ENCODE peak calls at places on chromosome 1, in ten cellular contexts. O is stimulated activated CD4-positive, alpha-beta T cell treated with anti-CD3 and anti-CD28 coated beads, Interleukin-4, amount 100 ng/mL, for 48 hours; J is body of pancreas; X is A549; H is Calu3; F is activated CD4-positive, alpha-beta T cell treated with anti-CD3 and anti-CD28 coated beads for 24 hours; E is A172; C is tibial nerve; Z is adipocyte; T is amniotic stem cell. U is an unnamed sample.

GRCh38 chr1:68141079-68141800 is 90.8 kb upstream of the DIRAS3 start:
- DNase-seq in E (peak), C (no peak), H (no peak), T (no peak), X (no peak), F (no peak), J (no peak), Z (peak), O (no peak), U (no peak)

GRCh38 chr1:182622795-182623528 is 18.8 kb upstream of the RGS16 start:
- DNase-seq in H (no peak), Z (no peak), J (no peak), F (no peak), E (no peak), T (no peak), O (no peak), C (no peak), X (no peak), U (no peak)

GRCh38 chr1:40944326-40944725 is 35.2 kb upstream of the CTPS1 start:
- DNase-seq in C (peak), O (no peak), E (no peak), T (peak), H (peak), X (peak), F (no peak), Z (peak), J (peak), U (no peak)

GRCh38 chr1:10761503-10762152 is 34.8 kb downstream of the CASZ1 start:
- DNase-seq in E (no peak), T (no peak), Z (no peak), H (peak), X (no peak), F (no peak), O (no peak), J (no peak), C (no peak), U (no peak)

GRCh38 chr1:209409786-209410185 is 173.7 kb upstream of the CAMK1G start:
- DNase-seq in C (no peak), X (peak), Z (peak), H (peak), O (no peak), T (no peak), F (no peak), J (no peak), E (peak), U (no peak)

GRCh38 chr1:37549341-37549740 is 4.8 kb downstream of the SNIP1 start:
- DNase-seq in O (no peak), E (no peak), C (no peak), H (no peak), J (no peak), T (no peak), Z (no peak), F (no peak), X (no peak), U (no peak)

GRCh38 chr1:204885790-204886189 is 15.1 kb downstream of the NFASC start:
- DNase-seq in E (peak), Z (peak), X (no peak), F (no peak), J (no peak), O (no peak), C (peak), H (no peak), T (no peak), U (no peak)

GRCh38 chr1:33140153-33141149 is 41.4 kb downstream of the TRIM62 start:
- DNase-seq in F (no peak), J (no peak), H (no peak), T (no peak), O (no peak), E (peak), C (no peak), Z (peak), X (no peak), U (no peak)

GRCh38 chr1:156858959-156859522 is at the start of gene INSRR:
- DNase-seq in C (no peak), Z (peak), H (no peak), T (no peak), X (no peak), J (no peak), E (no peak), O (no peak), F (no peak), U (no peak)

GRCh38 chr1:27430903-27431653 is 38.7 kb downstream of the GPR3 start:
- DNase-seq in T (no peak), C (no peak), E (no peak), F (no peak), Z (no peak), J (no peak), H (no peak), O (no peak), X (no peak), U (no peak)

GRCh38 chr1:155934933-155935590 is 849 bp upstream of the KHDC4 start:
- DNase-seq in J (no peak), E (peak), H (no peak), X (no peak), C (no peak), O (no peak), F (no peak), Z (no peak), T (no peak), U (no peak)

GRCh38 chr1:179175011-179175934 is 54.2 kb downstream of the ABL2 start:
- DNase-seq in T (no peak), Z (peak), X (no peak), J (no peak), H (peak), E (peak), F (no peak), O (no peak), C (peak), U (no peak)

GRCh38 chr1:3471356-3472087 is 17.1 kb downstream of the ARHGEF16 start:
- DNase-seq in T (no peak), H (no peak), J (no peak), Z (peak), X (peak), C (no peak), F (no peak), E (peak), O (no peak), U (no peak)

GRCh38 chr1:246773213-246773641 is 49.0 kb downstream of the SCCPDH start:
- DNase-seq in C (no peak), H (no peak), X (no peak), J (no peak), O (no peak), Z (no peak), T (no peak), F (no peak), E (no peak), U (no peak)

GRCh38 chr1:37468037-37468436 is 6.3 kb upstream of the ZC3H12A start:
- DNase-seq in T (no peak), H (no peak), X (no peak), Z (no peak), C (no peak), J (no peak), O (no peak), F (no peak), E (no peak), U (no peak)

GRCh38 chr1:2979191-2980072 is 41.8 kb upstream of the ACTRT2 start:
- DNase-seq in O (no peak), J (no peak), H (no peak), Z (no peak), C (no peak), X (no peak), E (no peak), T (no peak), F (no peak), U (no peak)

GRCh38 chr1:214213136-214213535 is 67.8 kb upstream of the SMYD2 start:
- DNase-seq in O (no peak), C (no peak), H (no peak), F (no peak), T (no peak), E (peak), X (peak), Z (no peak), J (no peak), U (no peak)

GRCh38 chr1:171219751-171220385 is 28.4 kb upstream of the FMO1 start:
- DNase-seq in E (peak), C (no peak), Z (peak), H (no peak), J (no peak), X (no peak), F (no peak), O (no peak), T (peak), U (no peak)

GRCh38 chr1:33383974-33384767 is 46.7 kb downstream of the PHC2 start:
- DNase-seq in F (no peak), T (no peak), C (no peak), Z (peak), H (no peak), X (no peak), J (no peak), E (peak), O (no peak), U (no peak)

GRCh38 chr1:160681067-160681890 is 30.3 kb downstream of the CD48 start:
- DNase-seq in X (peak), Z (peak), O (peak), F (peak), C (peak), J (peak), H (peak), E (peak), T (peak), U (peak)

GRCh38 chr1:30185809-30186208 is 537.6 kb downstream of the MATN1 start:
- DNase-seq in T (no peak), E (no peak), F (no peak), C (no peak), X (no peak), Z (no peak), O (no peak), J (no peak), H (no peak), U (no peak)

GRCh38 chr1:192045038-192045575 is 113.2 kb upstream of the RGS18 start:
- DNase-seq in X (no peak), F (no peak), J (no peak), C (no peak), Z (peak), E (no peak), O (no peak), H (no peak), T (no peak), U (no peak)

GRCh38 chr1:207885129-207886032 is 25.5 kb downstream of the CD34 start:
- DNase-seq in X (peak), J (peak), E (peak), Z (peak), F (peak), O (peak), T (peak), H (peak), C (peak), U (peak)

GRCh38 chr1:212124891-212125582 is 89.5 kb downstream of the DTL start:
- DNase-seq in X (no peak), H (no peak), T (no peak), O (no peak), J (no peak), Z (no peak), C (no peak), E (no peak), F (no peak), U (no peak)

GRCh38 chr1:51736702-51737101 is 119.8 kb downstream of the OSBPL9 start:
- DNase-seq in F (no peak), O (no peak), T (no peak), Z (peak), E (peak), X (no peak), C (peak), J (no peak), H (peak), U (no peak)

GRCh38 chr1:162854245-162854860 is 6.6 kb downstream of the CCDC190 start:
- DNase-seq in C (peak), J (peak), X (peak), F (peak), O (peak), H (peak), E (peak), T (peak), Z (peak), U (no peak)

U was measured in T-helper 2 cell.